ENCODE peak calls at places on chromosomes 7 and 10, in six cellular contexts. Q, H, K, Z, E and F are unnamed samples.
A peak's percentile ranks its signal among the peaks of the same experiment; 100 is the strongest.

GRCh38 chr7:137992738-137993394 is 9.0 kb downstream of the CREB3L2 start:
- DNase-seq in E (no peak), H (peak; percentile 85), K (peak; percentile 86), Q (no peak), Z (no peak), F (no peak)

GRCh38 chr7:141362580-141363435 is 188.4 kb upstream of the AGK start:
- DNase-seq in H (no peak), E (no peak), K (no peak), Z (peak; percentile 9), Q (no peak), F (no peak)

GRCh38 chr7:53350241-53350640 is 314.8 kb downstream of the POM121L12 start:
- DNase-seq in K (no peak), Z (no peak), Q (no peak), E (peak; percentile 79), H (no peak), F (peak; percentile 87)

GRCh38 chr10:96292971-96293909 is 11.0 kb upstream of the DNTT start:
- DNase-seq in H (no peak), K (peak; percentile 7), E (no peak), Q (no peak), Z (peak; percentile 35), F (no peak)

GRCh38 chr10:62244785-62245595 is 23.7 kb downstream of the RTKN2 start:
- DNase-seq in Z (no peak), E (no peak), Q (no peak), H (no peak), K (no peak), F (no peak)

GRCh38 chr7:70710651-70711050 is 421.3 kb upstream of the GALNT17 start:
- DNase-seq in E (no peak), K (no peak), Z (no peak), Q (no peak), H (no peak), F (no peak)

GRCh38 chr10:48607356-48608278 is 2.7 kb upstream of the ARHGAP22 start:
- DNase-seq in H (no peak), E (no peak), Z (no peak), K (no peak), Q (no peak), F (no peak)

GRCh38 chr10:132606031-132606491 is 68.5 kb downstream of the INPP5A start:
- DNase-seq in K (no peak), Q (no peak), H (no peak), E (no peak), Z (no peak), F (no peak)

GRCh38 chr10:24894309-24894708 is 58.1 kb downstream of the PRTFDC1 start:
- DNase-seq in Q (no peak), K (no peak), H (no peak), E (no peak), Z (no peak), F (no peak)

GRCh38 chr7:105487559-105488218 is 34.4 kb downstream of the PUS7 start:
- DNase-seq in K (peak; percentile 61), Z (peak; percentile 12), Q (no peak), E (no peak), H (peak; percentile 23), F (peak; percentile 52)

GRCh38 chr10:103540722-103541121 is 47.2 kb downstream of the NEURL1 start:
- DNase-seq in Q (peak; percentile 10), K (no peak), H (no peak), Z (no peak), E (peak; percentile 36), F (no peak)

GRCh38 chr10:98456688-98457482 is 10.2 kb upstream of the HPS1 start:
- DNase-seq in K (no peak), H (no peak), E (no peak), Z (no peak), Q (no peak), F (no peak)

GRCh38 chr7:44273681-44274622 is 51.4 kb downstream of the CAMK2B start:
- DNase-seq in K (no peak), Q (peak; percentile 48), H (no peak), E (no peak), Z (no peak), F (peak; percentile 13)

DNA sequence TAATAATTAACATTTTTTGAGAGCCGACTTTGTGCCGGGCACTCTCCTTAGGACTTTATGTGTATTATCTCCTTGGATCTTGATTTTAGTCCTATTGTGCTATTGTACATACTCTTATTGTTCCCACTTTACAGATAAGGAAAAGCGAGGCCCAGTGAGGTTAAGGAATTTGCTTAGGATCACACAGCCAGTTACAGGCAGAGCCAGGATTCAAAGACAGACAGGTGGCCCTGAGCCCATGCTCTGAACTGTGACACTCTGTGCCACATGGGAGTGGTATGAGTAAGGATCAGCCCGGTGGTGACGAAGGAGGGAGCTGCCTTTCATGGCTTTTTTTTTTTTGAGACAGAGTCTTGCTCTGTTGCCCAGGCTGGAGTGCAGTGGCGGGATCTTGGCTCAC is 15.8 kb upstream of the GNA12 start:
- DNase-seq in K (no peak), Z (no peak), H (no peak), E (no peak), Q (no peak), F (no peak)
- TF ChIP-seq CTCF in K (no peak), Z (no peak), H (no peak), E (no peak), Q (no peak), F (no peak)

GRCh38 chr7:2384354-2385243 is 18.8 kb upstream of the CHST12 start:
- DNase-seq in K (no peak), H (no peak), Z (no peak), E (no peak), Q (no peak), F (no peak)
- TF ChIP-seq CTCF in K (no peak), H (no peak), Z (no peak), E (peak; percentile 37), Q (no peak), F (no peak)

GRCh38 chr10:60299961-60300883 is 89.5 kb downstream of the ANK3 start:
- DNase-seq in K (no peak), H (no peak), E (peak; percentile 64), Q (no peak), Z (no peak), F (no peak)
- TF ChIP-seq CTCF in K (no peak), H (no peak), E (no peak), Q (no peak), Z (no peak), F (no peak)

DNA sequence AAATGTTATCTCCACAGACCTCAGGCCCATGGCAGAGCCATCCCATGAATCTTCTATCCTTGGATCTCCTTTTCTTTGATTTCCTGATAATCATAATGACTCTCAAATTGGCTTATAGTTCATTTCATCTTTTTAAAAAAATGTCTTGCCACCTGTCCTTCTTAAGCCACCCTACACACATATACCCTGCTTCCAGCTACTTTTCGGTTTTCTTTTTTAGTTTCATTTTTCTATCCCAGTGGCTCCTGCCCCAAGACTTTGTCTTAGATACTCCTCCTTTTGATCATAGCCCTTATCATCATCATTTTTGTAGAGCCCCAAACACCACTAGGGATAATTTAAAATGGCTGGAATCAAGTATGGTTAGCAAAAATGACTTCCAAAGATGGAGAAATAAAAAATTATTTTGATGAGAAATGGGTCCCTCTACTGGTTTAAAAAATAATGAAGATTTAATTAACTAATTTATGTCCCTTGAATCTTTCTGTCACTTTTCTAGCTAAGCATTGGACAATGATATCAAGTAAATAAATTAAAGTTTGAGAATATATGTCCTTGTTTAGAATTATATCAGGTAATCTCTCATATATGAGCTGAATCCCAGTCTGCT is 277.3 kb upstream of the SEMA3D start:
- DNase-seq in E (no peak), H (no peak), K (no peak), Z (no peak), Q (no peak), F (no peak)
- TF ChIP-seq CTCF in E (peak; percentile 46), H (no peak), K (no peak), Z (peak; percentile 26), Q (peak; percentile 13), F (peak; percentile 51)

GRCh38 chr10:79385804-79386531 is 38.7 kb downstream of the PPIF start:
- DNase-seq in Z (no peak), K (no peak), E (peak; percentile 74), H (no peak), Q (peak; percentile 55), F (peak; percentile 54)
- TF ChIP-seq CTCF in Z (no peak), K (no peak), E (peak; percentile 55), H (no peak), Q (no peak), F (no peak)

DNA sequence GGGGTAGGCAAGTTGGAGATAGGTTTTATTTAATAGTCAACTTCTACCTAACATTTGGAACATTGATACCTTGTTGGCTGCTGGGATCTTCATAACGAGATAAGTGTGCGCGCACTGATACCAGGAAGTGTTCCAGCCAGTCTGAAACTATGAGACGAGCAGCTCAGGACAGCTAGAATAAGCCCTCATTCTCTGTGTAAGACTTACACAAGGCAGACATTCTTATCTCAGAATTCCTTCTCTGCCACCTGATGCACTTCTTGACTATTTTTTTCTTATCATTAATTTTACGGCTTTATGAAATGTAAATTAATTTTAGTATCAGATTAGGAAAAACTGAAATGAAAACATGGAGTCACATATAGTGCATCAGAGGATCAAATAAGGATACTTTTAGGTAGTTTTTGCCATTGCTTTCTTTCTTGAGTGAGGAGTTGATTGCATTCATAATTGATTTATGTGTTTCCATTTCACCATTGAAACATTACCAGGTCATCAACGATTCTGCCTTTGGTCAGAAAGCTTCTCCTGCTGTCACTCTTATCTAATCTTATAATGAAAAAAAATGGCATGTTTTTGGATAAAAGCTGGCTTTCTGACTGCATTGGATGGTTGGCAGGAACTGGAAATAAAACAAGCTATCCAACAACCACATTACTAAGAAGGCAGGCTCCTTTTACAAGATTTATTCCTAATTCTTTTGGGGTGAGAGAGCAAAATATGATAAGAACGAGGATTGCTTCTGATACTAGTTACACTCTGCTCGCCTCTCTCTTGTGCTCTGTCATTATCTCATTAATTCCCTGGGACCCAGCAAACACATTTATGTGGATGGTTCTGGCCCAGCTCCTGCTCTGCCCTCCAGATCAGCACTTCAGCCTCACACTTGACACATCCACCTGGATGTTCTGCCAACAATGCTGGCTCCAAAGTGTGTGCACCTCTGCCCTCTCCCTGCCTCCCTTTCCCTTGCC is 40.4 kb upstream of the ABCB5 start:
- DNase-seq in Z (no peak), E (no peak), K (no peak), H (no peak), Q (no peak), F (no peak)
- TF ChIP-seq CTCF in Z (no peak), E (no peak), K (no peak), H (no peak), Q (no peak), F (no peak)

DNA sequence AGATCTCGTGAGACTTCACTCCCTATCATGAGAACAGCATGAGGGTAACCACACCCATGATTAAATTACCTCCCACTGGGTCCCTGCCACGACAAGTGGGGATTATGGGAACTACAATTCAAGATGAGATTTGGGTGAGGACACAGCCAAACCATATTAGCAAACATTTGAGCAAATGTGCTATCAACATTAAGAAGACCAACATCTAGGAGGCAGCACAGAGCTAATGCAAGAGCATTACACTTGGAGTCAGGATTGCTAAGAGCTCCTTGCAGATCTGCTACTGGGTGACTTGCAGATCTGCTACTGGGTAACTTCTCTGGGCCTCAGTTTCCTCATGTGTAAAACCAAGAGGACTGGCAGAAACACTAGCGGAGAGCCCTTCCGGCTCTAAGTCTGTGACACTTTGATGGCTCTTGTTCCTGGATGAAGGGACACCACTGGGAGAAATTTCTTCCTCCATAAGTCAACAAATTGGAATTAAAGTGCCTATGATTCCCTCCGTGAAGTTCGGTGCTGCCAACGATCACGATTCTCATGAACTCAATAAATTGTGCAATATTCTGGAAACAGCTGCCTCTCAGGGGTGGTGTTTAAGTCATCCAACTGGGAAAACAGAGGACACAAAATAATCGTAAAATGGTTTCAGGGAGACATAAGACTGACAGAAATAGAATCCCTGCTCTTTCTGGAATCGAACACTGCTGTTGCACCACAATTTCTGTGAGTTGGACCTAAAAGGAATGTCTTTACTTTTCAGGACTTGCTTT is 115.8 kb upstream of the ITGB1 start:
- DNase-seq in K (no peak), E (no peak), Z (no peak), H (no peak), Q (no peak), F (no peak)
- TF ChIP-seq CTCF in K (no peak), E (peak; percentile 29), Z (no peak), H (no peak), Q (no peak), F (peak; percentile 10)

GRCh38 chr10:79266543-79267312 is 80.5 kb upstream of the PPIF start:
- DNase-seq in K (peak; percentile 56), Z (no peak), H (peak; percentile 86), E (no peak), Q (peak; percentile 84), F (no peak)
- TF ChIP-seq CTCF in K (no peak), Z (no peak), H (no peak), E (no peak), Q (no peak), F (no peak)